ENCODE peak calls at places on chromosomes 5 and 9, in seven cellular contexts. One of them, this sample, is unnamed. For H3K27me3, the result is how much of the 10 kb centered on the place peaks cover.

GRCh38 chr5:126002222-126002897 is 420.8 kb upstream of the GRAMD2B start:
- DNase-seq in Peyer's patch: no peak
- DNase-seq in heart left ventricle: peak
- DNase-seq in gastrocnemius medialis: peak
- DNase-seq in uterus: peak
- DNase-seq in breast epithelium: no peak
- DNase-seq in body of pancreas: peak
- DNase-seq in this sample: no peak

GRCh38 chr5:149114403-149115312 is 26.6 kb upstream of the ABLIM3 start:
- DNase-seq in Peyer's patch: no peak
- DNase-seq in heart left ventricle: peak
- DNase-seq in gastrocnemius medialis: peak
- DNase-seq in uterus: peak
- DNase-seq in breast epithelium: no peak
- DNase-seq in body of pancreas: peak
- DNase-seq in this sample: peak

GRCh38 chr5:76956033-76956432 is 3.2 kb downstream of the CRHBP start:
- DNase-seq in Peyer's patch: no peak
- DNase-seq in heart left ventricle: no peak
- DNase-seq in gastrocnemius medialis: no peak
- DNase-seq in uterus: no peak
- DNase-seq in breast epithelium: no peak
- DNase-seq in body of pancreas: no peak
- DNase-seq in this sample: no peak

GRCh38 chr9:124659099-124659659 is 111.9 kb downstream of the NR6A1 start:
- DNase-seq in Peyer's patch: peak
- DNase-seq in heart left ventricle: peak
- DNase-seq in gastrocnemius medialis: peak
- DNase-seq in uterus: peak
- DNase-seq in breast epithelium: peak
- DNase-seq in body of pancreas: peak
- DNase-seq in this sample: peak

GRCh38 chr5:141909212-141909611 is 14.5 kb upstream of the DELE1 start:
- DNase-seq in Peyer's patch: no peak
- DNase-seq in heart left ventricle: no peak
- DNase-seq in gastrocnemius medialis: no peak
- DNase-seq in uterus: no peak
- DNase-seq in breast epithelium: no peak
- DNase-seq in body of pancreas: no peak
- DNase-seq in this sample: no peak

GRCh38 chr9:104074876-104075275 is 19.2 kb upstream of the SMC2 start:
- DNase-seq in Peyer's patch: no peak
- DNase-seq in heart left ventricle: no peak
- DNase-seq in gastrocnemius medialis: no peak
- DNase-seq in uterus: no peak
- DNase-seq in breast epithelium: no peak
- DNase-seq in body of pancreas: no peak
- DNase-seq in this sample: no peak

GRCh38 chr5:33312631-33313030 is 128.1 kb upstream of the TARS1 start:
- DNase-seq in Peyer's patch: no peak
- DNase-seq in heart left ventricle: no peak
- DNase-seq in gastrocnemius medialis: no peak
- DNase-seq in uterus: no peak
- DNase-seq in breast epithelium: no peak
- DNase-seq in body of pancreas: no peak
- DNase-seq in this sample: no peak

GRCh38 chr9:85941617-85941930 is 628 bp downstream of the NAA35 start:
- DNase-seq in Peyer's patch: no peak
- DNase-seq in heart left ventricle: no peak
- DNase-seq in gastrocnemius medialis: no peak
- DNase-seq in uterus: no peak
- DNase-seq in breast epithelium: no peak
- DNase-seq in body of pancreas: no peak
- DNase-seq in this sample: no peak

GRCh38 chr5:135343417-135343816 is 55.6 kb downstream of the MACROH2A1 start:
- DNase-seq in Peyer's patch: no peak
- DNase-seq in heart left ventricle: no peak
- DNase-seq in gastrocnemius medialis: no peak
- DNase-seq in uterus: no peak
- DNase-seq in breast epithelium: no peak
- DNase-seq in body of pancreas: no peak
- DNase-seq in this sample: no peak

GRCh38 chr5:34598177-34598794 is 57.8 kb upstream of the RAI14 start:
- DNase-seq in Peyer's patch: no peak
- DNase-seq in heart left ventricle: no peak
- DNase-seq in gastrocnemius medialis: no peak
- DNase-seq in uterus: peak
- DNase-seq in breast epithelium: no peak
- DNase-seq in body of pancreas: peak
- DNase-seq in this sample: no peak

GRCh38 chr5:123439616-123440153 is 16.5 kb upstream of the CEP120 start:
- DNase-seq in Peyer's patch: no peak
- DNase-seq in heart left ventricle: no peak
- DNase-seq in gastrocnemius medialis: no peak
- DNase-seq in uterus: no peak
- DNase-seq in breast epithelium: no peak
- DNase-seq in body of pancreas: no peak
- DNase-seq in this sample: no peak

GRCh38 chr9:91163773-91164471 is 197.8 kb downstream of the AUH start:
- DNase-seq in Peyer's patch: peak
- DNase-seq in heart left ventricle: no peak
- DNase-seq in gastrocnemius medialis: no peak
- DNase-seq in uterus: no peak
- DNase-seq in breast epithelium: no peak
- DNase-seq in body of pancreas: peak
- DNase-seq in this sample: no peak

GRCh38 chr9:113446323-113446740 is 17.2 kb upstream of the RGS3 start:
- DNase-seq in Peyer's patch: no peak
- DNase-seq in heart left ventricle: no peak
- DNase-seq in gastrocnemius medialis: no peak
- DNase-seq in uterus: no peak
- DNase-seq in breast epithelium: no peak
- DNase-seq in body of pancreas: peak
- DNase-seq in this sample: no peak

GRCh38 chr5:172163346-172163745 is 24.7 kb downstream of the STK10 start:
- DNase-seq in Peyer's patch: no peak
- DNase-seq in heart left ventricle: peak
- DNase-seq in gastrocnemius medialis: no peak
- DNase-seq in uterus: no peak
- DNase-seq in breast epithelium: no peak
- DNase-seq in body of pancreas: no peak
- DNase-seq in this sample: no peak

GRCh38 chr9:123282343-123283047 is 14.1 kb upstream of the STRBP start:
- DNase-seq in Peyer's patch: no peak
- DNase-seq in heart left ventricle: peak
- DNase-seq in gastrocnemius medialis: no peak
- DNase-seq in uterus: peak
- DNase-seq in breast epithelium: no peak
- DNase-seq in body of pancreas: peak
- DNase-seq in this sample: no peak

GRCh38 chr9:14173730-14174129 is 140.2 kb downstream of the NFIB start:
- DNase-seq in Peyer's patch: no peak
- DNase-seq in heart left ventricle: peak
- DNase-seq in gastrocnemius medialis: no peak
- DNase-seq in uterus: no peak
- DNase-seq in breast epithelium: no peak
- DNase-seq in body of pancreas: no peak
- DNase-seq in this sample: no peak

GRCh38 chr5:134145061-134145757 is 30.7 kb downstream of the TCF7 start:
- DNase-seq in Peyer's patch: no peak
- DNase-seq in heart left ventricle: no peak
- DNase-seq in gastrocnemius medialis: no peak
- DNase-seq in uterus: no peak
- DNase-seq in breast epithelium: no peak
- DNase-seq in body of pancreas: no peak
- DNase-seq in this sample: no peak
- TF ChIP-seq POLR2A in Peyer's patch: no peak
- TF ChIP-seq POLR2A in heart left ventricle: no peak
- TF ChIP-seq POLR2A in gastrocnemius medialis: no peak
- TF ChIP-seq POLR2A in uterus: no peak
- TF ChIP-seq POLR2A in breast epithelium: no peak
- TF ChIP-seq POLR2A in body of pancreas: no peak
- TF ChIP-seq POLR2A in this sample: no peak

GRCh38 chr5:16935271-16936149 is 578 bp downstream of the MYO10 start:
- DNase-seq in Peyer's patch: no peak
- DNase-seq in heart left ventricle: peak
- DNase-seq in gastrocnemius medialis: peak
- DNase-seq in uterus: no peak
- DNase-seq in breast epithelium: peak
- DNase-seq in body of pancreas: peak
- DNase-seq in this sample: peak

GRCh38 chr5:16934669-16935068 is 1.4 kb downstream of the MYO10 start:
- DNase-seq in Peyer's patch: no peak
- DNase-seq in heart left ventricle: no peak
- DNase-seq in gastrocnemius medialis: no peak
- DNase-seq in uterus: no peak
- DNase-seq in breast epithelium: no peak
- DNase-seq in body of pancreas: no peak
- DNase-seq in this sample: no peak

GRCh38 chr5:16936150-16937022 is at the start of gene MYO10:
- DNase-seq in Peyer's patch: peak
- DNase-seq in heart left ventricle: peak
- DNase-seq in gastrocnemius medialis: peak
- DNase-seq in uterus: peak
- DNase-seq in breast epithelium: peak
- DNase-seq in body of pancreas: peak
- DNase-seq in this sample: peak

GRCh38 chr5:16937503-16938161 is 1.5 kb upstream of the MYO10 start:
- DNase-seq in Peyer's patch: no peak
- DNase-seq in heart left ventricle: no peak
- DNase-seq in gastrocnemius medialis: no peak
- DNase-seq in uterus: no peak
- DNase-seq in breast epithelium: no peak
- DNase-seq in body of pancreas: no peak
- DNase-seq in this sample: no peak

DNA sequence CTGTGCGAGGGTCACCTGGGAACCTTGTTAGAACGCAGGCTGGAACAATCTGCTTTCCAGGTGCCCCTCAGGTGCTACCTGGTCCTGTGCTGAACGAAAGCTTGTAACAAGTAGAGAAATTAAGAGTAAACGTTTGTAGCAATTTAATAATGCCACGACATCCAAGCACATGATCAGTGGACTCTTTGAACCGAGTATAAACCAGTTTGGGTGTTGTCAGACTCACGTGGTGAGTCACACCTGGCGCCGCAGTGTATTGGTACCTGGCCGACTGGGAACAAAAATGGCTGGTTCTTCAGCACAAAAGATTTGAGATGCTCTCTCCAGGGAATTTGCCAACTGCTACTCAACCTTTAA is 913 bp upstream of the MYO10 start:
- DNase-seq in Peyer's patch: no peak
- DNase-seq in heart left ventricle: no peak
- DNase-seq in gastrocnemius medialis: no peak
- DNase-seq in uterus: no peak
- DNase-seq in breast epithelium: peak
- DNase-seq in body of pancreas: peak
- DNase-seq in this sample: peak
- H3K27me3 ChIP-seq in Peyer's patch: under half
- H3K27me3 ChIP-seq in heart left ventricle: under half
- H3K27me3 ChIP-seq in gastrocnemius medialis: under half
- H3K27me3 ChIP-seq in uterus: under half
- H3K27me3 ChIP-seq in breast epithelium: under half
- H3K27me3 ChIP-seq in body of pancreas: under half
- H3K27me3 ChIP-seq in this sample: under half

GRCh38 chr9:70478963-70479641 is 64.6 kb upstream of the KLF9 start:
- DNase-seq in Peyer's patch: no peak
- DNase-seq in heart left ventricle: no peak
- DNase-seq in gastrocnemius medialis: peak
- DNase-seq in uterus: no peak
- DNase-seq in breast epithelium: peak
- DNase-seq in body of pancreas: peak
- DNase-seq in this sample: no peak
- TF ChIP-seq POLR2A in Peyer's patch: no peak
- TF ChIP-seq POLR2A in heart left ventricle: no peak
- TF ChIP-seq POLR2A in gastrocnemius medialis: peak
- TF ChIP-seq POLR2A in uterus: no peak
- TF ChIP-seq POLR2A in breast epithelium: no peak
- TF ChIP-seq POLR2A in body of pancreas: no peak
- TF ChIP-seq POLR2A in this sample: no peak

GRCh38 chr9:21741151-21741550 is 61.3 kb upstream of the MTAP start:
- DNase-seq in Peyer's patch: no peak
- DNase-seq in heart left ventricle: no peak
- DNase-seq in gastrocnemius medialis: no peak
- DNase-seq in uterus: no peak
- DNase-seq in breast epithelium: no peak
- DNase-seq in body of pancreas: no peak
- DNase-seq in this sample: no peak
- H3K27me3 ChIP-seq in Peyer's patch: under half
- H3K27me3 ChIP-seq in heart left ventricle: under half
- H3K27me3 ChIP-seq in gastrocnemius medialis: under half
- H3K27me3 ChIP-seq in uterus: under half
- H3K27me3 ChIP-seq in breast epithelium: under half
- H3K27me3 ChIP-seq in body of pancreas: under half
- H3K27me3 ChIP-seq in this sample: under half

DNA sequence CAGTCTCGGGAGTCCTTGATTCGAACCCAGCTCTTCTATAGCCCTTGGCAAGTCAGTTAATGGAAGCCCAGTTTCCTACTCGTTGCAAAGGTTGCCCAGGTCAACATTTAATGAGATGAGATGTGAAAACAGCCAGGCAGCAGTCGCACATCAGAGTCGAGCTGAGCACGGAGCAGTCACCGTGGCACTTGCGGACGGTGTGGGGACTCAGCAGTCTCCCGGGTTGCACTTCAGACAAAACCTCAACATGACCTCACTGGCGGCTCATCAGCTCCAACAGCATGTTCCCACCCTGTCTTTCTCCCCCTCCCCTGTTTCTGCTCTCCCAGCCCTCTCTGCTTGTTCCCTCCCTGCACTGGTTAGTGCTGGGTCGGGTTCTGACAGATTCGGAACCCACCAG is 35.8 kb downstream of the UBE2QL1 start:
- DNase-seq in Peyer's patch: no peak
- DNase-seq in heart left ventricle: no peak
- DNase-seq in gastrocnemius medialis: no peak
- DNase-seq in uterus: no peak
- DNase-seq in breast epithelium: no peak
- DNase-seq in body of pancreas: no peak
- DNase-seq in this sample: no peak
- TF ChIP-seq POLR2A in Peyer's patch: no peak
- TF ChIP-seq POLR2A in heart left ventricle: no peak
- TF ChIP-seq POLR2A in gastrocnemius medialis: no peak
- TF ChIP-seq POLR2A in uterus: no peak
- TF ChIP-seq POLR2A in breast epithelium: no peak
- TF ChIP-seq POLR2A in body of pancreas: no peak
- TF ChIP-seq POLR2A in this sample: no peak

DNA sequence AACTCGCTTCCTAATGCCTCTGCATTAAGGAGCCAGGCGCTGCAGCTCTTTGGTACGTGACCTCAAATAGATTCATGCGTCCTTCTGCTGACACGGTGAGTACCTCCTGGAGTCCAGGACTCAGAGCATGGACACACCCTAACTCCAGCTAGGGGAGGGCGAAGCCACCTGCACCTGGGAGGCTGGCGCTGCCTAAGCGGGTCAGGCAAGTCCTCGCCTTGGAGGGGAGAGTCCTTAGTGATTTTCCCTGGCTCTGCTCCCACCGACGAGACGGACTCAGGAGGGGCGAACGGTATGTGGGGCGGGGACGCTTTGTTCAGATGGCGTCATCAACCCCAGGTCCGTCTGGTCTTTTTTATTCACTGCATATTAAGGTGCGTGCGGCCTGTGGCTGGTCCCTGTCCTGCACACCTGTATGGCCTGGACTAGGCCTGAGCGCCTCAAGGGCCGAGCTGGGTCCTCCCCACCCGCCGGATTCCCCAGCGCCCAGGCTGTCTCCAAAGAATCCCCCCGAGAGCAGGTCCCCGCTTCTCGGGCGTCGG is 50.3 kb downstream of the NSUN2 start:
- DNase-seq in Peyer's patch: no peak
- DNase-seq in heart left ventricle: no peak
- DNase-seq in gastrocnemius medialis: no peak
- DNase-seq in uterus: no peak
- DNase-seq in breast epithelium: no peak
- DNase-seq in body of pancreas: no peak
- DNase-seq in this sample: no peak
- H3K27me3 ChIP-seq in Peyer's patch: under half
- H3K27me3 ChIP-seq in heart left ventricle: under half
- H3K27me3 ChIP-seq in gastrocnemius medialis: under half
- H3K27me3 ChIP-seq in uterus: under half
- H3K27me3 ChIP-seq in breast epithelium: under half
- H3K27me3 ChIP-seq in body of pancreas: under half
- H3K27me3 ChIP-seq in this sample: under half

This sample was measured in upper lobe of left lung.